ENCODE peak calls at places on chromosomes 1 and 21, in four cellular contexts. One of them, this sample, is unnamed.

GRCh38 chr1:113190078-113190477 is 117.1 kb downstream of the LRIG2 start:
- DNase-seq in lung microvascular endothelial cell: no peak
- DNase-seq in activated gamma-delta T cell: no peak
- DNase-seq in ovary: no peak
- DNase-seq in this sample: no peak

GRCh38 chr1:49351744-49352143 is 575.1 kb upstream of the BEND5 start:
- DNase-seq in lung microvascular endothelial cell: no peak
- DNase-seq in activated gamma-delta T cell: no peak
- DNase-seq in ovary: no peak
- DNase-seq in this sample: no peak

GRCh38 chr21:17602874-17603273 is 9.8 kb downstream of the BTG3 start:
- DNase-seq in lung microvascular endothelial cell: no peak
- DNase-seq in activated gamma-delta T cell: no peak
- DNase-seq in ovary: no peak
- DNase-seq in this sample: peak; percentile 23

GRCh38 chr1:175481126-175482071 is 262.0 kb downstream of the TNR start:
- DNase-seq in ovary: no peak
- DNase-seq in activated gamma-delta T cell: no peak
- DNase-seq in lung microvascular endothelial cell: peak; percentile 25
- DNase-seq in this sample: peak; percentile 1

GRCh38 chr1:95046359-95046758 is 26.4 kb downstream of the ALG14 start:
- DNase-seq in ovary: no peak
- DNase-seq in lung microvascular endothelial cell: no peak
- DNase-seq in activated gamma-delta T cell: no peak
- DNase-seq in this sample: no peak

GRCh38 chr1:6730889-6731288 is 29.3 kb upstream of the DNAJC11 start:
- DNase-seq in ovary: no peak
- DNase-seq in activated gamma-delta T cell: no peak
- DNase-seq in lung microvascular endothelial cell: no peak
- DNase-seq in this sample: no peak

GRCh38 chr1:211318881-211319280 is 7.8 kb upstream of the TRAF5 start:
- DNase-seq in lung microvascular endothelial cell: no peak
- DNase-seq in ovary: no peak
- DNase-seq in activated gamma-delta T cell: no peak
- DNase-seq in this sample: no peak

GRCh38 chr1:45864124-45864721 is 60.8 kb downstream of the MAST2 start:
- DNase-seq in ovary: no peak
- DNase-seq in lung microvascular endothelial cell: peak; percentile 19
- DNase-seq in activated gamma-delta T cell: no peak
- DNase-seq in this sample: no peak

GRCh38 chr1:211912064-211912463 is 81.5 kb upstream of the LPGAT1 start:
- DNase-seq in lung microvascular endothelial cell: no peak
- DNase-seq in activated gamma-delta T cell: no peak
- DNase-seq in ovary: no peak
- DNase-seq in this sample: no peak

GRCh38 chr1:224880593-224881307 is 48.7 kb upstream of the DNAH14 start:
- DNase-seq in activated gamma-delta T cell: no peak
- DNase-seq in lung microvascular endothelial cell: no peak
- DNase-seq in ovary: no peak
- DNase-seq in this sample: no peak

GRCh38 chr1:223887724-223888428 is 42.1 kb upstream of the TP53BP2 start:
- DNase-seq in ovary: no peak
- DNase-seq in lung microvascular endothelial cell: peak; percentile 98
- DNase-seq in activated gamma-delta T cell: no peak
- DNase-seq in this sample: peak; percentile 46

GRCh38 chr1:82464362-82464931 is 663.7 kb downstream of the ADGRL2 start:
- DNase-seq in lung microvascular endothelial cell: no peak
- DNase-seq in activated gamma-delta T cell: no peak
- DNase-seq in ovary: peak; percentile 33
- DNase-seq in this sample: peak; percentile 32

GRCh38 chr1:59427155-59427554 is 130.3 kb downstream of the FGGY start:
- DNase-seq in ovary: no peak
- DNase-seq in activated gamma-delta T cell: no peak
- DNase-seq in lung microvascular endothelial cell: no peak
- DNase-seq in this sample: no peak

GRCh38 chr1:74830736-74831135 is 97.8 kb downstream of the TYW3 start:
- DNase-seq in lung microvascular endothelial cell: no peak
- DNase-seq in ovary: no peak
- DNase-seq in activated gamma-delta T cell: no peak
- DNase-seq in this sample: no peak

GRCh38 chr1:78447096-78447495 is 43.7 kb upstream of the PTGFR start:
- DNase-seq in activated gamma-delta T cell: no peak
- DNase-seq in ovary: no peak
- DNase-seq in lung microvascular endothelial cell: no peak
- DNase-seq in this sample: no peak

GRCh38 chr1:14822493-14822892 is 224.0 kb downstream of the KAZN start:
- DNase-seq in activated gamma-delta T cell: no peak
- DNase-seq in ovary: no peak
- DNase-seq in lung microvascular endothelial cell: no peak
- DNase-seq in this sample: no peak

GRCh38 chr1:163205513-163205912 is 2.8 kb upstream of the RGS5 start:
- DNase-seq in lung microvascular endothelial cell: peak; percentile 38
- DNase-seq in activated gamma-delta T cell: no peak
- DNase-seq in ovary: no peak
- DNase-seq in this sample: no peak

GRCh38 chr1:225934711-225935110 is 6.3 kb downstream of the LEFTY2 start:
- DNase-seq in lung microvascular endothelial cell: no peak
- DNase-seq in activated gamma-delta T cell: no peak
- DNase-seq in ovary: no peak
- DNase-seq in this sample: no peak

GRCh38 chr1:7666249-7666648 is 104.8 kb upstream of the VAMP3 start:
- DNase-seq in lung microvascular endothelial cell: no peak
- DNase-seq in ovary: no peak
- DNase-seq in activated gamma-delta T cell: no peak
- DNase-seq in this sample: no peak

GRCh38 chr1:214840366-214840765 is 237.4 kb downstream of the CENPF start:
- DNase-seq in activated gamma-delta T cell: no peak
- DNase-seq in lung microvascular endothelial cell: no peak
- DNase-seq in ovary: no peak
- DNase-seq in this sample: no peak

GRCh38 chr1:53636621-53637171 is 102.3 kb downstream of the GLIS1 start:
- DNase-seq in ovary: peak; percentile 19
- DNase-seq in lung microvascular endothelial cell: no peak
- DNase-seq in activated gamma-delta T cell: no peak
- DNase-seq in this sample: no peak

GRCh38 chr1:150066838-150067183 is 765 bp upstream of the VPS45 start:
- DNase-seq in activated gamma-delta T cell: no peak
- DNase-seq in ovary: peak; percentile 72
- DNase-seq in lung microvascular endothelial cell: no peak
- DNase-seq in this sample: no peak

GRCh38 chr1:60916926-60917325 is 165.4 kb upstream of the NFIA start:
- DNase-seq in lung microvascular endothelial cell: no peak
- DNase-seq in activated gamma-delta T cell: no peak
- DNase-seq in ovary: no peak
- DNase-seq in this sample: no peak

GRCh38 chr1:231626951-231627614 is 493 bp downstream of the DISC1 start:
- DNase-seq in ovary: peak; percentile 56
- DNase-seq in activated gamma-delta T cell: no peak
- DNase-seq in lung microvascular endothelial cell: peak; percentile 76
- DNase-seq in this sample: no peak

GRCh38 chr1:224859651-224860050 is 69.8 kb upstream of the DNAH14 start:
- DNase-seq in ovary: no peak
- DNase-seq in activated gamma-delta T cell: no peak
- DNase-seq in lung microvascular endothelial cell: no peak
- DNase-seq in this sample: no peak

GRCh38 chr21:26710155-26710554 is 135.1 kb downstream of the ADAMTS1 start:
- DNase-seq in lung microvascular endothelial cell: no peak
- DNase-seq in ovary: no peak
- DNase-seq in activated gamma-delta T cell: no peak
- DNase-seq in this sample: no peak

GRCh38 chr1:19643113-19643512 is 998 bp upstream of the NBL1 start:
- DNase-seq in activated gamma-delta T cell: no peak
- DNase-seq in lung microvascular endothelial cell: no peak
- DNase-seq in ovary: no peak
- DNase-seq in this sample: no peak

GRCh38 chr1:42937836-42938595 is 20.7 kb downstream of the SLC2A1 start:
- DNase-seq in ovary: no peak
- DNase-seq in lung microvascular endothelial cell: no peak
- DNase-seq in activated gamma-delta T cell: no peak
- DNase-seq in this sample: no peak

GRCh38 chr21:33874161-33874560 is 41.4 kb downstream of the ATP5PO start:
- DNase-seq in activated gamma-delta T cell: no peak
- DNase-seq in ovary: no peak
- DNase-seq in lung microvascular endothelial cell: no peak
- DNase-seq in this sample: no peak

GRCh38 chr1:238652346-238652968 is 733.9 kb upstream of the CHRM3 start:
- DNase-seq in lung microvascular endothelial cell: no peak
- DNase-seq in activated gamma-delta T cell: no peak
- DNase-seq in ovary: no peak
- DNase-seq in this sample: peak; percentile 85

GRCh38 chr1:170239445-170239844 is 93.7 kb downstream of the NTMT2 start:
- DNase-seq in activated gamma-delta T cell: no peak
- DNase-seq in ovary: no peak
- DNase-seq in lung microvascular endothelial cell: no peak
- DNase-seq in this sample: no peak

GRCh38 chr1:24970399-24970753 is 40.3 kb upstream of the RUNX3 start:
- DNase-seq in ovary: no peak
- DNase-seq in activated gamma-delta T cell: no peak
- DNase-seq in lung microvascular endothelial cell: peak; percentile 30
- DNase-seq in this sample: no peak

GRCh38 chr1:26263212-26263611 is 16.7 kb upstream of the SH3BGRL3 start:
- DNase-seq in ovary: no peak
- DNase-seq in activated gamma-delta T cell: no peak
- DNase-seq in lung microvascular endothelial cell: no peak
- DNase-seq in this sample: no peak

GRCh38 chr1:210726621-210727020 is 397.9 kb downstream of the HHAT start:
- DNase-seq in ovary: no peak
- DNase-seq in activated gamma-delta T cell: no peak
- DNase-seq in lung microvascular endothelial cell: no peak
- DNase-seq in this sample: no peak

GRCh38 chr1:18761948-18762905 is 97.2 kb downstream of the TAS1R2 start:
- DNase-seq in lung microvascular endothelial cell: peak; percentile 29
- DNase-seq in ovary: no peak
- DNase-seq in activated gamma-delta T cell: no peak
- DNase-seq in this sample: no peak

GRCh38 chr1:218433744-218434143 is 88.6 kb downstream of the TGFB2 start:
- DNase-seq in lung microvascular endothelial cell: peak; percentile 11
- DNase-seq in activated gamma-delta T cell: no peak
- DNase-seq in ovary: no peak
- DNase-seq in this sample: no peak

GRCh38 chr1:233368106-233368783 is 40.7 kb downstream of the MAP3K21 start:
- DNase-seq in lung microvascular endothelial cell: no peak
- DNase-seq in activated gamma-delta T cell: no peak
- DNase-seq in ovary: no peak
- DNase-seq in this sample: peak; percentile 2

This sample was measured in fibroblast of the conjunctiva.